ENCODE peak calls at places on chromosome 15, in eight cellular contexts. One of them, this sample, is unnamed.

GRCh38 chr15:38683382-38684242 is 119.0 kb upstream of the RASGRP1 start:
- DNase-seq in CD8-positive, alpha-beta T cell: peak; percentile 75
- DNase-seq in T-cell: no peak
- DNase-seq in non-pigmented ciliary epithelial cell: no peak
- DNase-seq in fibroblast of mammary gland: peak; percentile 52
- DNase-seq in EH: peak; percentile 71
- DNase-seq in activated T-cell treated with anti-CD3 and anti-CD28 coated beads for 24 hours: peak; percentile 68
- DNase-seq in spleen: no peak
- DNase-seq in this sample: peak; percentile 76

GRCh38 chr15:64596701-64597468 is 136.5 kb downstream of the ZNF609 start:
- DNase-seq in CD8-positive, alpha-beta T cell: peak; percentile 22
- DNase-seq in T-cell: no peak
- DNase-seq in non-pigmented ciliary epithelial cell: no peak
- DNase-seq in fibroblast of mammary gland: peak; percentile 54
- DNase-seq in EH: peak; percentile 58
- DNase-seq in activated T-cell treated with anti-CD3 and anti-CD28 coated beads for 24 hours: no peak
- DNase-seq in spleen: no peak
- DNase-seq in this sample: no peak

GRCh38 chr15:58077427-58077826 is 11.9 kb upstream of the ALDH1A2 start:
- DNase-seq in CD8-positive, alpha-beta T cell: no peak
- DNase-seq in T-cell: no peak
- DNase-seq in non-pigmented ciliary epithelial cell: no peak
- DNase-seq in fibroblast of mammary gland: peak; percentile 16
- DNase-seq in EH: no peak
- DNase-seq in activated T-cell treated with anti-CD3 and anti-CD28 coated beads for 24 hours: no peak
- DNase-seq in spleen: no peak
- DNase-seq in this sample: no peak

GRCh38 chr15:63039811-63040210 is 2.7 kb upstream of the TPM1 start:
- DNase-seq in CD8-positive, alpha-beta T cell: no peak
- DNase-seq in T-cell: no peak
- DNase-seq in non-pigmented ciliary epithelial cell: no peak
- DNase-seq in fibroblast of mammary gland: no peak
- DNase-seq in EH: no peak
- DNase-seq in activated T-cell treated with anti-CD3 and anti-CD28 coated beads for 24 hours: no peak
- DNase-seq in spleen: no peak
- DNase-seq in this sample: no peak

GRCh38 chr15:91385301-91385700 is 285.2 kb downstream of the SV2B start:
- DNase-seq in CD8-positive, alpha-beta T cell: no peak
- DNase-seq in T-cell: no peak
- DNase-seq in non-pigmented ciliary epithelial cell: no peak
- DNase-seq in fibroblast of mammary gland: peak; percentile 19
- DNase-seq in EH: peak; percentile 2
- DNase-seq in activated T-cell treated with anti-CD3 and anti-CD28 coated beads for 24 hours: no peak
- DNase-seq in spleen: no peak
- DNase-seq in this sample: no peak

GRCh38 chr15:50067254-50067653 is 51.8 kb downstream of the ATP8B4 start:
- DNase-seq in CD8-positive, alpha-beta T cell: no peak
- DNase-seq in T-cell: no peak
- DNase-seq in non-pigmented ciliary epithelial cell: no peak
- DNase-seq in fibroblast of mammary gland: no peak
- DNase-seq in EH: no peak
- DNase-seq in activated T-cell treated with anti-CD3 and anti-CD28 coated beads for 24 hours: no peak
- DNase-seq in spleen: no peak
- DNase-seq in this sample: no peak

GRCh38 chr15:33218071-33218491 is 23.6 kb upstream of the FMN1 start:
- DNase-seq in CD8-positive, alpha-beta T cell: no peak
- DNase-seq in T-cell: no peak
- DNase-seq in non-pigmented ciliary epithelial cell: no peak
- DNase-seq in fibroblast of mammary gland: no peak
- DNase-seq in EH: no peak
- DNase-seq in activated T-cell treated with anti-CD3 and anti-CD28 coated beads for 24 hours: no peak
- DNase-seq in spleen: no peak
- DNase-seq in this sample: no peak

GRCh38 chr15:66700802-66701421 is 1.1 kb upstream of the SMAD6 start:
- DNase-seq in CD8-positive, alpha-beta T cell: peak; percentile 79
- DNase-seq in T-cell: peak; percentile 76
- DNase-seq in non-pigmented ciliary epithelial cell: no peak
- DNase-seq in fibroblast of mammary gland: peak; percentile 88
- DNase-seq in EH: peak; percentile 95
- DNase-seq in activated T-cell treated with anti-CD3 and anti-CD28 coated beads for 24 hours: peak; percentile 84
- DNase-seq in spleen: peak; percentile 94
- DNase-seq in this sample: peak; percentile 74

This sample was measured in dorsolateral prefrontal cortex.